ENCODE peak calls at places on chromosomes 4 and X, in four cellular contexts. One of them, this sample, is unnamed.

GRCh38 chr4:2413821-2414610 is 4.4 kb downstream of the ZFYVE28 start:
- DNase-seq in K562: peak; percentile 61
- DNase-seq in WTC11: peak; percentile 55
- DNase-seq in HepG2: no peak
- DNase-seq in this sample: no peak

GRCh38 chr4:183831026-183831446 is 74.1 kb upstream of the STOX2 start:
- DNase-seq in K562: no peak
- DNase-seq in WTC11: no peak
- DNase-seq in HepG2: no peak
- DNase-seq in this sample: no peak

GRCh38 chr4:1302159-1302558 is 12.5 kb downstream of the MAEA start:
- DNase-seq in WTC11: no peak
- DNase-seq in HepG2: no peak
- DNase-seq in K562: no peak
- DNase-seq in this sample: no peak

GRCh38 chr4:113979973-113980615 is 647 bp upstream of the ARSJ start:
- DNase-seq in HepG2: no peak
- DNase-seq in WTC11: peak; percentile 18
- DNase-seq in K562: no peak
- DNase-seq in this sample: no peak

GRCh38 chr4:37826282-37827029 is at the start of gene PGM2:
- DNase-seq in HepG2: peak; percentile 61
- DNase-seq in WTC11: peak; percentile 91
- DNase-seq in K562: peak; percentile 91
- DNase-seq in this sample: peak; percentile 76

GRCh38 chr4:147117400-147117799 is 171.7 kb upstream of the TTC29 start:
- DNase-seq in HepG2: no peak
- DNase-seq in K562: no peak
- DNase-seq in WTC11: no peak
- DNase-seq in this sample: peak; percentile 11

GRCh38 chr4:38989487-38989886 is 42.7 kb downstream of the TMEM156 start:
- DNase-seq in K562: no peak
- DNase-seq in HepG2: no peak
- DNase-seq in WTC11: no peak
- DNase-seq in this sample: no peak

GRCh38 chrX:74535211-74535621 is 79.2 kb downstream of the RLIM start:
- DNase-seq in K562: peak; percentile 16
- DNase-seq in WTC11: peak; percentile 16
- DNase-seq in HepG2: peak; percentile 16
- DNase-seq in this sample: peak; percentile 60

GRCh38 chr4:151489462-151490203 is 80.7 kb downstream of the FHIP1A start:
- DNase-seq in HepG2: peak; percentile 12
- DNase-seq in K562: peak; percentile 3
- DNase-seq in WTC11: peak; percentile 72
- DNase-seq in this sample: peak; percentile 10

GRCh38 chr4:7161721-7162214 is 30.6 kb upstream of the SORCS2 start:
- DNase-seq in WTC11: no peak
- DNase-seq in HepG2: no peak
- DNase-seq in K562: no peak
- DNase-seq in this sample: no peak

GRCh38 chrX:71143508-71143907 is 1.1 kb upstream of the NLGN3 start:
- DNase-seq in K562: no peak
- DNase-seq in WTC11: no peak
- DNase-seq in HepG2: no peak
- DNase-seq in this sample: no peak

GRCh38 chr4:157992038-157992706 is 180.7 kb downstream of the GASK1B start:
- DNase-seq in HepG2: peak; percentile 60
- DNase-seq in K562: peak; percentile 57
- DNase-seq in WTC11: no peak
- DNase-seq in this sample: peak; percentile 12

GRCh38 chr4:40875507-40876150 is 125.9 kb downstream of the NSUN7 start:
- DNase-seq in WTC11: no peak
- DNase-seq in HepG2: no peak
- DNase-seq in K562: no peak
- DNase-seq in this sample: no peak

GRCh38 chr4:115323106-115323684 is 209.8 kb upstream of the NDST4 start:
- DNase-seq in WTC11: no peak
- DNase-seq in K562: no peak
- DNase-seq in HepG2: no peak
- DNase-seq in this sample: no peak

GRCh38 chr4:118904935-118905334 is 16.3 kb downstream of the SYNPO2 start:
- DNase-seq in K562: peak; percentile 7
- DNase-seq in HepG2: no peak
- DNase-seq in WTC11: no peak
- DNase-seq in this sample: no peak

DNA sequence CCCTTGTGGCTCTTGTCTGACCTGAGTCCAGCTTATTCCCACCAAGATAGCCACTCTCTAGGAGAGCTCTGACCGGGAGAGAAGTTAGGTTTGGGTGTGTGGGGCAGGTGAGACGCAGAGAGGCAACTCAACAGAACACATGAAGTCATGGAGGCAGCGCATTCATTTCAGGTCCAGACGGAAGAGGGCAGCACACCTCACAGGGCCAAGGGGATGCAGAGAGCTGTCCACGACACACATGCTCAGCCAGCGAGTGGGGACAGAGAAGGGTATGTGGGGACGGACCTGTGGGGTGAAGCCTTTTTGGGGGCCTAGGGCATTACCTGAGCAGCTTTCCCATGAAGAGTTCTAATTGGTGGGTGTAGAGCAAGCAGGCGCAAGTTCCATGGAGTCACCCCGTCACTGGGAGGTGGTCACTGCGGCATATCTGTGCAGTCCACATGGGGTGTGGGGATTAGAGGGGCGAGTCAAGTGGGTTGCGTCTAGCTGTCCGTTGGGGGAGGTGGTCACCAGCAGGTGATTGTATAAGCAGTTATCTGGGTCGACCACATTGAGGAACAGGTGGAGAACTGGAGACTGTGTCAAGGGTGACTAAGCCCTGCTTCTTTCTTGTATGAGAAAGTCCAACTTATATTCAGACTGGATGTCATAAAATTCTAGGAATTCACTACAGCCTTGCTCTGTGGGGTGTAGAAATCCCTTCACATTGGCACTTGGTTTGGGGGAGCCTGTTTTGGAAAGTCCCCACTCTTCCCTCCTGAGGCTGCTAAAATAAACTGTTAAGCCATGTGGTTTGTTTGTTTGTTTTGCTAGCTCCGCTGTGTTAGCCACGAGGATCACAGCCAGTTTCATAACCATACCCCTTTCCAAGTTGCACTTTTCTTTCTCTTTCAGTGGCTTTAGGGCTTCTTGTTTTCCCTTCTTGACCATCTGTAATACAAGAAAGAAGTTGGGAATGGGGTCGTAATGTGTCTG is 24.5 kb upstream of the UXT start:
- DNase-seq in HepG2: no peak
- DNase-seq in K562: peak; percentile 96
- DNase-seq in WTC11: no peak
- DNase-seq in this sample: no peak
- TF ChIP-seq ELF4 in HepG2: no peak
- TF ChIP-seq ELF4 in K562: no peak
- TF ChIP-seq ELF4 in WTC11: no peak
- TF ChIP-seq ELF4 in this sample: no peak

GRCh38 chrX:115625577-115626301 is 64.8 kb downstream of the PLS3 start:
- DNase-seq in K562: no peak
- DNase-seq in HepG2: no peak
- DNase-seq in WTC11: no peak
- DNase-seq in this sample: no peak
- TF ChIP-seq ELF4 in K562: no peak
- TF ChIP-seq ELF4 in HepG2: no peak
- TF ChIP-seq ELF4 in WTC11: no peak
- TF ChIP-seq ELF4 in this sample: no peak

GRCh38 chrX:49000640-49001039 is 1.4 kb downstream of the GRIPAP1 start:
- DNase-seq in HepG2: no peak
- DNase-seq in WTC11: no peak
- DNase-seq in K562: no peak
- DNase-seq in this sample: no peak

GRCh38 chrX:49003696-49004095 is 1.6 kb upstream of the GRIPAP1 start:
- DNase-seq in HepG2: peak; percentile 9
- DNase-seq in WTC11: no peak
- DNase-seq in K562: no peak
- DNase-seq in this sample: no peak

GRCh38 chrX:49002091-49002935 is at the start of gene GRIPAP1:
- DNase-seq in WTC11: peak; percentile 68
- DNase-seq in K562: peak; percentile 90
- DNase-seq in HepG2: peak; percentile 73
- DNase-seq in this sample: peak; percentile 85

GRCh38 chrX:48999030-48999429 is 3.0 kb downstream of the GRIPAP1 start:
- DNase-seq in K562: no peak
- DNase-seq in HepG2: no peak
- DNase-seq in WTC11: no peak
- DNase-seq in this sample: no peak

GRCh38 chrX:49001521-49002090 is 458 bp downstream of the GRIPAP1 start:
- DNase-seq in HepG2: peak; percentile 1
- DNase-seq in WTC11: peak; percentile 29
- DNase-seq in K562: peak; percentile 39
- DNase-seq in this sample: peak; percentile 26
- TF ChIP-seq ELF4 in HepG2: no peak
- TF ChIP-seq ELF4 in WTC11: no peak
- TF ChIP-seq ELF4 in K562: no peak
- TF ChIP-seq ELF4 in this sample: no peak

DNA sequence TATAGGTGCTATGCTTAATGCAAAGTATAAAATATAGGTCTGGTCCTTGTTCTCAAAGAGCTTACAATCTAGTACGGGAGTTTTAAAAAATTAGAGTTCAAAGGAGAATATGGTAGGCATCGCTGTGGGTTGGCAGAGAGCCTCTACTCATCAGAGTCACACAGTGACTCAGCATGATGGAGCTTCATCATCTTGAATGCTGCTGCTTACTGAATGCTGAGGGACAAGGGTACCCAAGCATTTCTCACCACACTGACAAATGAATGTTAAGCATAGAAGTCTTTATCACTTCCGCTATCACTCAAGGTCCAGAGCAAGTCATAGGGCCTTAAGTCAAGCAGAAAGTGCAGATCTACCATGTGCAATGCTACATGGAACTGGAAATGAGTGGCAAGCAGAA is 268.6 kb upstream of the IGFBP7 start:
- DNase-seq in HepG2: no peak
- DNase-seq in K562: no peak
- DNase-seq in WTC11: no peak
- DNase-seq in this sample: no peak
- TF ChIP-seq ELF4 in HepG2: no peak
- TF ChIP-seq ELF4 in K562: no peak
- TF ChIP-seq ELF4 in WTC11: no peak
- TF ChIP-seq ELF4 in this sample: no peak

GRCh38 chr4:139188648-139189416 is 11.8 kb upstream of the ELF2 start:
- DNase-seq in HepG2: no peak
- DNase-seq in WTC11: no peak
- DNase-seq in K562: peak; percentile 85
- DNase-seq in this sample: no peak

GRCh38 chr4:139189417-139189749 is 12.4 kb upstream of the ELF2 start:
- DNase-seq in WTC11: no peak
- DNase-seq in HepG2: no peak
- DNase-seq in K562: peak; percentile 54
- DNase-seq in this sample: no peak

GRCh38 chr4:139184129-139184528 is 7.1 kb upstream of the ELF2 start:
- DNase-seq in K562: no peak
- DNase-seq in HepG2: no peak
- DNase-seq in WTC11: no peak
- DNase-seq in this sample: no peak
- TF ChIP-seq ELF4 in K562: no peak
- TF ChIP-seq ELF4 in HepG2: no peak
- TF ChIP-seq ELF4 in WTC11: no peak
- TF ChIP-seq ELF4 in this sample: no peak

GRCh38 chr4:67160409-67160808 is 384.9 kb downstream of the CENPC start:
- DNase-seq in K562: no peak
- DNase-seq in HepG2: no peak
- DNase-seq in WTC11: no peak
- DNase-seq in this sample: no peak
- TF ChIP-seq ELF4 in K562: no peak
- TF ChIP-seq ELF4 in HepG2: no peak
- TF ChIP-seq ELF4 in WTC11: no peak
- TF ChIP-seq ELF4 in this sample: no peak

GRCh38 chr4:81606796-81607550 is 135.3 kb upstream of the RASGEF1B start:
- DNase-seq in HepG2: no peak
- DNase-seq in WTC11: peak; percentile 16
- DNase-seq in K562: peak; percentile 11
- DNase-seq in this sample: no peak
- TF ChIP-seq ELF4 in HepG2: no peak
- TF ChIP-seq ELF4 in WTC11: no peak
- TF ChIP-seq ELF4 in K562: no peak
- TF ChIP-seq ELF4 in this sample: no peak

GRCh38 chr4:184940500-184940899 is 77.8 kb upstream of the HELT start:
- DNase-seq in HepG2: no peak
- DNase-seq in WTC11: no peak
- DNase-seq in K562: peak; percentile 3
- DNase-seq in this sample: no peak
- TF ChIP-seq ELF4 in HepG2: no peak
- TF ChIP-seq ELF4 in WTC11: no peak
- TF ChIP-seq ELF4 in K562: no peak
- TF ChIP-seq ELF4 in this sample: no peak